ENCODE peak calls at places on chromosomes 12 and 14, in seven cellular contexts. T, E, H, A, G, B and U are unnamed samples.
A peak's percentile ranks its signal among the peaks of the same experiment; 100 is the strongest.

GRCh38 chr12:98645572-98646067 is 530 bp downstream of the APAF1 start:
- DNase-seq in T (no peak), E (no peak), H (no peak), A (peak; percentile 18), G (peak; percentile 23), B (peak; percentile 3), U (peak; percentile 16)

GRCh38 chr14:105007593-105008264 is 13.2 kb downstream of the CDCA4 start:
- DNase-seq in T (no peak), E (peak; percentile 35), H (no peak), A (no peak), G (no peak), B (no peak), U (no peak)

GRCh38 chr12:76621582-76622024 is 62.0 kb upstream of the OSBPL8 start:
- DNase-seq in T (peak; percentile 61), E (no peak), H (peak; percentile 73), A (peak; percentile 66), G (peak; percentile 88), B (peak; percentile 50), U (peak; percentile 87)

GRCh38 chr12:96908170-96908675 is 1.2 kb downstream of the NEDD1 start:
- DNase-seq in T (no peak), E (no peak), H (no peak), A (no peak), G (no peak), B (no peak), U (no peak)

GRCh38 chr12:132282950-132283771 is 46.2 kb downstream of the GALNT9 start:
- DNase-seq in T (no peak), E (no peak), H (no peak), A (no peak), G (no peak), B (no peak), U (no peak)

GRCh38 chr12:2672863-2673262 is 121.9 kb upstream of the FKBP4 start:
- DNase-seq in T (no peak), E (peak; percentile 55), H (peak; percentile 20), A (no peak), G (no peak), B (no peak), U (no peak)

GRCh38 chr12:80838024-80838658 is 99.6 kb downstream of the LIN7A start:
- DNase-seq in T (no peak), E (no peak), H (no peak), A (no peak), G (no peak), B (no peak), U (no peak)

GRCh38 chr12:48999371-49000131 is at the start of gene DDN:
- DNase-seq in T (no peak), E (peak; percentile 86), H (no peak), A (peak; percentile 47), G (no peak), B (peak; percentile 52), U (peak; percentile 55)

GRCh38 chr14:38103542-38104225 is 104.0 kb upstream of the SSTR1 start:
- DNase-seq in T (no peak), E (no peak), H (no peak), A (no peak), G (no peak), B (no peak), U (no peak)

GRCh38 chr12:116106870-116107269 is 170.6 kb downstream of the MED13L start:
- DNase-seq in T (no peak), E (no peak), H (no peak), A (no peak), G (no peak), B (no peak), U (no peak)

GRCh38 chr14:52695481-52696091 is at the start of gene ERO1A:
- DNase-seq in T (peak; percentile 94), E (peak; percentile 96), H (peak; percentile 93), A (peak; percentile 88), G (peak; percentile 76), B (peak; percentile 82), U (peak; percentile 82)
- TF ChIP-seq CTCF in T (no peak), E (no peak), H (no peak), A (no peak), G (no peak), B (no peak), U (no peak)

GRCh38 chr12:106917503-106917902 is 38.2 kb upstream of the TMEM263 start:
- DNase-seq in T (no peak), E (no peak), H (no peak), A (no peak), G (no peak), B (peak; percentile 5), U (no peak)
- H3K4me3 ChIP-seq in T (no peak overlapping the region), E (no peak overlapping the region), H (no peak overlapping the region), A (no peak overlapping the region), G (no peak overlapping the region), B (no peak overlapping the region), U (no peak overlapping the region)

GRCh38 chr12:45122776-45123380 is 72.0 kb upstream of the DBX2 start:
- DNase-seq in T (no peak), E (no peak), H (no peak), A (peak; percentile 35), G (no peak), B (peak; percentile 31), U (peak; percentile 56)
- TF ChIP-seq CTCF in T (no peak), E (no peak), H (peak; percentile 36), A (peak; percentile 48), G (no peak), B (peak; percentile 36), U (peak; percentile 58)

GRCh38 chr14:65098586-65098985 is 3.7 kb downstream of the MAX start:
- DNase-seq in T (no peak), E (no peak), H (no peak), A (peak; percentile 38), G (no peak), B (peak; percentile 13), U (peak; percentile 69)
- H3K4me3 ChIP-seq in T (peak overlapping the region; percentile 22), E (no peak overlapping the region), H (no peak overlapping the region), A (no peak overlapping the region), G (no peak overlapping the region), B (peak overlapping the region; percentile 39), U (no peak overlapping the region)

GRCh38 chr12:7642876-7643309 is 22.8 kb downstream of the APOBEC1 start:
- DNase-seq in T (no peak), E (no peak), H (no peak), A (no peak), G (no peak), B (peak; percentile 1), U (peak; percentile 18)
- TF ChIP-seq CTCF in T (no peak), E (peak; percentile 42), H (peak; percentile 31), A (peak; percentile 26), G (no peak), B (no peak), U (peak; percentile 44)

GRCh38 chr12:104852102-104852501 is 106.0 kb downstream of the SLC41A2 start:
- DNase-seq in T (no peak), E (no peak), H (no peak), A (peak; percentile 40), G (no peak), B (no peak), U (no peak)

GRCh38 chr12:104840262-104840661 is 117.8 kb downstream of the SLC41A2 start:
- DNase-seq in T (no peak), E (no peak), H (no peak), A (no peak), G (no peak), B (no peak), U (no peak)

GRCh38 chr12:104844123-104844522 is 114.0 kb downstream of the SLC41A2 start:
- DNase-seq in T (no peak), E (no peak), H (no peak), A (no peak), G (no peak), B (no peak), U (no peak)

DNA sequence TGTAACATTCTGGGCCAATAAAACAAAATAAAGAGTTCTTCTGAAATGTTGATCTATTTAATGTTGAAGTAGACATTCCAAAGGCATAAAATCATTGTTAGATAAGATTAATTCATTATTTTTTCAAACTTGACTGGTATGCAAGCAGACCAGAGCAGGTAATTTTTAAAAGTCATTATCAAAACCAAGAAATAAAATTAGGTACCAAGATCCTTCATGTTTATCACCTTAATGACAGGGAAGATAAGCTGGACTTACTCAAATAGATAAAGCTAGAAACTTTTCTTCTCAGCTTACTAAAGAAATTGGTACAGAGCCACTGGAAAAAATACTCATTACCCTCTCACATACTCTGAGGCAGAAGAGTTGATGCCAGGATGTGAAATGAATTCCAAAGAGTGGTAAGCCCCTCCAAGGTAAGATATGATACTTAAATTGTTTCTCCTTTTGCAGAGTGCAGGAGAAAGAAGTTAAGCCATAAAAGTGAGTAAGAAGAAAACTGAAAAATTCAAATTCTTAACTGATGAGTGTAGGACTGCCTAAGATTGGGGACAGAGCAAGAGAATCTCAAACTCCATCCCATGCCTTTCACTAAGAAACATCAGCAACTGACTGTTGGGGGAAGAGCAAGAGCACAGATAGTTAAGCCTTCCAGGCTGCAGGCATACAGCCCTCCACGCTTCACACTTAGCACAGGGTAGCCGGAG is 111.9 kb downstream of the SLC41A2 start:
- DNase-seq in T (no peak), E (no peak), H (no peak), A (peak; percentile 33), G (no peak), B (peak; percentile 78), U (no peak)
- H3K4me3 ChIP-seq in T (no peak overlapping the region), E (no peak overlapping the region), H (no peak overlapping the region), A (no peak overlapping the region), G (no peak overlapping the region), B (no peak overlapping the region), U (no peak overlapping the region)

GRCh38 chr12:110932048-110932447 is 11.7 kb upstream of the MYL2 start:
- DNase-seq in T (no peak), E (no peak), H (no peak), A (no peak), G (no peak), B (no peak), U (peak; percentile 24)
- TF ChIP-seq CTCF in T (no peak), E (no peak), H (no peak), A (peak; percentile 43), G (no peak), B (no peak), U (peak; percentile 66)

GRCh38 chr12:42483534-42483857 is 106.0 kb downstream of the PRICKLE1 start:
- DNase-seq in T (no peak), E (peak; percentile 89), H (no peak), A (no peak), G (no peak), B (peak; percentile 48), U (no peak)

GRCh38 chr12:42485823-42486222 is 103.7 kb downstream of the PRICKLE1 start:
- DNase-seq in T (no peak), E (no peak), H (no peak), A (no peak), G (no peak), B (no peak), U (no peak)

GRCh38 chr12:42482820-42483533 is 106.6 kb downstream of the PRICKLE1 start:
- DNase-seq in T (peak; percentile 74), E (peak; percentile 94), H (peak; percentile 65), A (peak; percentile 70), G (peak; percentile 59), B (peak; percentile 61), U (peak; percentile 71)

GRCh38 chr12:42486407-42486806 is 103.1 kb downstream of the PRICKLE1 start:
- DNase-seq in T (no peak), E (no peak), H (no peak), A (no peak), G (no peak), B (no peak), U (no peak)

DNA sequence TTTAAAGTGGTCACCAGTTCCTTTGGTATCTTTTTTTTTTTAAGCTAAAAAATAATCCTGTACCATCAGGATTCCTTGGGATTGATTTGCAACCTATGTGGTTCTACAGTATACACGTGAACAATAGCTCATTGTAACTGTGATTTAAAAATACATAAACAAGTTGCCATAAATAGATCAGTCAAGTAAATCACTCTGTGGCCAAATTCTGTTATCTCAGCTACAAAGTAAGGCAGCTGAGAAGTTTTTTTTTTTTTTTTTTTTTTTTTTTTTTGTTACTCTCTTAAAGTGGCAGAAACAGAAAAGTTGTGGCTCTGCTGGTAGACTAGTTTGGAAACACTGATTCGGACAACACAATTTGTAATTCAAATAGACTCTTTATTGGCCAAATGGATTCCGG is 104.5 kb downstream of the PRICKLE1 start:
- DNase-seq in T (no peak), E (no peak), H (no peak), A (no peak), G (no peak), B (peak; percentile 36), U (no peak)
- H3K4me3 ChIP-seq in T (no peak overlapping the region), E (no peak overlapping the region), H (no peak overlapping the region), A (no peak overlapping the region), G (peak overlapping the region; percentile 95), B (no peak overlapping the region), U (no peak overlapping the region)